ENCODE peak calls at places on chromosomes 3 and 15, in six cellular contexts. W is HepG2; L is cardiac septum; P is NCI-H345; J is NCI-H1417; U is stimulated activated CD8-positive, alpha-beta memory T cell treated with anti-CD3 and anti-CD28 coated beads, Interleukin-7, amount 100 ng/mL, for 1 hour. D is an unnamed sample.

GRCh38 chr3:186264608-186265400 is 97.2 kb downstream of the DGKG start:
- DNase-seq in W (no peak), L (peak; percentile 31), P (no peak), J (peak; percentile 11), U (no peak), D (no peak)

GRCh38 chr3:175312766-175313165 is 453.6 kb downstream of the NAALADL2 start:
- DNase-seq in W (no peak), L (no peak), P (no peak), J (no peak), U (no peak), D (no peak)

GRCh38 chr15:82044373-82045178 is 1.2 kb downstream of the MEX3B start:
- DNase-seq in W (no peak), L (no peak), P (peak; percentile 25), J (peak; percentile 91), U (no peak), D (no peak)

GRCh38 chr3:124592658-124593441 is 137.4 kb upstream of the UMPS start:
- DNase-seq in W (no peak), L (no peak), P (no peak), J (peak; percentile 6), U (no peak), D (no peak)

GRCh38 chr3:161096771-161097367 is 8.3 kb downstream of the B3GALNT1 start:
- DNase-seq in W (peak; percentile 38), L (no peak), P (peak; percentile 7), J (peak; percentile 72), U (no peak), D (no peak)

GRCh38 chr3:98893740-98894139 is 7.8 kb downstream of the DCBLD2 start:
- DNase-seq in W (no peak), L (no peak), P (no peak), J (no peak), U (no peak), D (no peak)

GRCh38 chr3:111803123-111803593 is 55.9 kb upstream of the PHLDB2 start:
- DNase-seq in W (no peak), L (no peak), P (no peak), J (no peak), U (no peak), D (no peak)

GRCh38 chr3:146277953-146278631 is 27.2 kb upstream of the PLSCR4 start:
- DNase-seq in W (peak; percentile 4), L (no peak), P (no peak), J (no peak), U (no peak), D (no peak)

GRCh38 chr3:165193392-165194268 is 2.6 kb downstream of the SLITRK3 start:
- DNase-seq in W (no peak), L (no peak), P (no peak), J (no peak), U (no peak), D (peak; percentile 29)

GRCh38 chr3:133988631-133989161 is 41.0 kb downstream of the SLCO2A1 start:
- DNase-seq in W (no peak), L (peak; percentile 50), P (no peak), J (no peak), U (no peak), D (no peak)

GRCh38 chr15:66622677-66623076 is 56.9 kb upstream of the LCTL start:
- DNase-seq in W (no peak), L (no peak), P (no peak), J (peak; percentile 12), U (no peak), D (no peak)

GRCh38 chr3:50256978-50257890 is 11.7 kb upstream of the SEMA3B start:
- DNase-seq in W (no peak), L (no peak), P (peak; percentile 19), J (peak; percentile 6), U (no peak), D (no peak)

GRCh38 chr3:191502583-191502982 is 41.6 kb downstream of the PYDC2 start:
- DNase-seq in W (peak; percentile 1), L (no peak), P (no peak), J (peak; percentile 24), U (no peak), D (no peak)

D was measured in cerebellar nuclear complex.